ENCODE peak calls at places on chromosome 19, in seven cellular contexts. One of them, this sample, is unnamed.

GRCh38 chr19:50478901-50479715 is 2.5 kb upstream of the GARIN5A start:
- DNase-seq in AG04450: no peak
- DNase-seq in psoas muscle: no peak
- DNase-seq in cardiac muscle cell: peak
- DNase-seq in brain microvascular endothelial cell: peak
- DNase-seq in body of pancreas: no peak
- DNase-seq in IMR-90: peak
- DNase-seq in this sample: peak

GRCh38 chr19:43950834-43951626 is at the start of gene ZNF221:
- DNase-seq in AG04450: peak
- DNase-seq in psoas muscle: peak
- DNase-seq in cardiac muscle cell: peak
- DNase-seq in brain microvascular endothelial cell: peak
- DNase-seq in body of pancreas: peak
- DNase-seq in IMR-90: peak
- DNase-seq in this sample: peak

GRCh38 chr19:8935460-8935859 is 74.7 kb downstream of the MUC16 start:
- DNase-seq in AG04450: no peak
- DNase-seq in psoas muscle: no peak
- DNase-seq in cardiac muscle cell: no peak
- DNase-seq in brain microvascular endothelial cell: peak
- DNase-seq in body of pancreas: no peak
- DNase-seq in IMR-90: no peak
- DNase-seq in this sample: no peak

GRCh38 chr19:3208317-3209207 is 15.9 kb upstream of the CELF5 start:
- DNase-seq in AG04450: no peak
- DNase-seq in psoas muscle: no peak
- DNase-seq in cardiac muscle cell: no peak
- DNase-seq in brain microvascular endothelial cell: no peak
- DNase-seq in body of pancreas: no peak
- DNase-seq in IMR-90: no peak
- DNase-seq in this sample: no peak

GRCh38 chr19:1374250-1374577 is 9.5 kb upstream of the NDUFS7 start:
- DNase-seq in AG04450: no peak
- DNase-seq in psoas muscle: no peak
- DNase-seq in cardiac muscle cell: no peak
- DNase-seq in brain microvascular endothelial cell: no peak
- DNase-seq in body of pancreas: no peak
- DNase-seq in IMR-90: no peak
- DNase-seq in this sample: no peak

GRCh38 chr19:8423821-8424223 is 10.7 kb downstream of the MARCHF2 start:
- DNase-seq in AG04450: peak
- DNase-seq in psoas muscle: peak
- DNase-seq in cardiac muscle cell: peak
- DNase-seq in brain microvascular endothelial cell: peak
- DNase-seq in body of pancreas: peak
- DNase-seq in IMR-90: peak
- DNase-seq in this sample: no peak

GRCh38 chr19:45953676-45954075 is 20.0 kb downstream of the NOVA2 start:
- DNase-seq in AG04450: no peak
- DNase-seq in psoas muscle: no peak
- DNase-seq in cardiac muscle cell: no peak
- DNase-seq in brain microvascular endothelial cell: no peak
- DNase-seq in body of pancreas: no peak
- DNase-seq in IMR-90: no peak
- DNase-seq in this sample: no peak

GRCh38 chr19:40982594-40983101 is 8.4 kb upstream of the CYP2B6 start:
- DNase-seq in AG04450: no peak
- DNase-seq in psoas muscle: no peak
- DNase-seq in cardiac muscle cell: peak
- DNase-seq in brain microvascular endothelial cell: no peak
- DNase-seq in body of pancreas: no peak
- DNase-seq in IMR-90: peak
- DNase-seq in this sample: no peak

GRCh38 chr19:8577247-8577646 is at the start of gene MYO1F:
- DNase-seq in AG04450: no peak
- DNase-seq in psoas muscle: peak
- DNase-seq in cardiac muscle cell: no peak
- DNase-seq in brain microvascular endothelial cell: no peak
- DNase-seq in body of pancreas: no peak
- DNase-seq in IMR-90: no peak
- DNase-seq in this sample: no peak

GRCh38 chr19:19485998-19486290 is 29.4 kb downstream of the TSSK6 start:
- DNase-seq in AG04450: no peak
- DNase-seq in psoas muscle: no peak
- DNase-seq in cardiac muscle cell: no peak
- DNase-seq in brain microvascular endothelial cell: no peak
- DNase-seq in body of pancreas: no peak
- DNase-seq in IMR-90: no peak
- DNase-seq in this sample: no peak

GRCh38 chr19:8965887-8966286 is 44.3 kb downstream of the MUC16 start:
- DNase-seq in AG04450: no peak
- DNase-seq in psoas muscle: no peak
- DNase-seq in cardiac muscle cell: no peak
- DNase-seq in brain microvascular endothelial cell: no peak
- DNase-seq in body of pancreas: no peak
- DNase-seq in IMR-90: no peak
- DNase-seq in this sample: no peak

GRCh38 chr19:45164577-45165335 is 4.0 kb upstream of the NKPD1 start:
- DNase-seq in AG04450: no peak
- DNase-seq in psoas muscle: peak
- DNase-seq in cardiac muscle cell: peak
- DNase-seq in brain microvascular endothelial cell: peak
- DNase-seq in body of pancreas: peak
- DNase-seq in IMR-90: peak
- DNase-seq in this sample: peak

GRCh38 chr19:22945560-22945959 is 57.4 kb downstream of the ZNF728 start:
- DNase-seq in AG04450: no peak
- DNase-seq in psoas muscle: no peak
- DNase-seq in cardiac muscle cell: peak
- DNase-seq in brain microvascular endothelial cell: no peak
- DNase-seq in body of pancreas: no peak
- DNase-seq in IMR-90: peak
- DNase-seq in this sample: no peak

GRCh38 chr19:4911786-4912672 is 2.7 kb downstream of the UHRF1 start:
- DNase-seq in AG04450: peak
- DNase-seq in psoas muscle: peak
- DNase-seq in cardiac muscle cell: peak
- DNase-seq in brain microvascular endothelial cell: peak
- DNase-seq in body of pancreas: peak
- DNase-seq in IMR-90: peak
- DNase-seq in this sample: peak

GRCh38 chr19:4909172-4909896 is at the start of gene UHRF1:
- DNase-seq in AG04450: no peak
- DNase-seq in psoas muscle: no peak
- DNase-seq in cardiac muscle cell: no peak
- DNase-seq in brain microvascular endothelial cell: no peak
- DNase-seq in body of pancreas: no peak
- DNase-seq in IMR-90: no peak
- DNase-seq in this sample: peak

GRCh38 chr19:4909897-4910593 is 744 bp downstream of the UHRF1 start:
- DNase-seq in AG04450: peak
- DNase-seq in psoas muscle: peak
- DNase-seq in cardiac muscle cell: peak
- DNase-seq in brain microvascular endothelial cell: peak
- DNase-seq in body of pancreas: peak
- DNase-seq in IMR-90: peak
- DNase-seq in this sample: peak

GRCh38 chr19:4911314-4911713 is 2.0 kb downstream of the UHRF1 start:
- DNase-seq in AG04450: no peak
- DNase-seq in psoas muscle: no peak
- DNase-seq in cardiac muscle cell: peak
- DNase-seq in brain microvascular endothelial cell: peak
- DNase-seq in body of pancreas: no peak
- DNase-seq in IMR-90: peak
- DNase-seq in this sample: no peak

DNA sequence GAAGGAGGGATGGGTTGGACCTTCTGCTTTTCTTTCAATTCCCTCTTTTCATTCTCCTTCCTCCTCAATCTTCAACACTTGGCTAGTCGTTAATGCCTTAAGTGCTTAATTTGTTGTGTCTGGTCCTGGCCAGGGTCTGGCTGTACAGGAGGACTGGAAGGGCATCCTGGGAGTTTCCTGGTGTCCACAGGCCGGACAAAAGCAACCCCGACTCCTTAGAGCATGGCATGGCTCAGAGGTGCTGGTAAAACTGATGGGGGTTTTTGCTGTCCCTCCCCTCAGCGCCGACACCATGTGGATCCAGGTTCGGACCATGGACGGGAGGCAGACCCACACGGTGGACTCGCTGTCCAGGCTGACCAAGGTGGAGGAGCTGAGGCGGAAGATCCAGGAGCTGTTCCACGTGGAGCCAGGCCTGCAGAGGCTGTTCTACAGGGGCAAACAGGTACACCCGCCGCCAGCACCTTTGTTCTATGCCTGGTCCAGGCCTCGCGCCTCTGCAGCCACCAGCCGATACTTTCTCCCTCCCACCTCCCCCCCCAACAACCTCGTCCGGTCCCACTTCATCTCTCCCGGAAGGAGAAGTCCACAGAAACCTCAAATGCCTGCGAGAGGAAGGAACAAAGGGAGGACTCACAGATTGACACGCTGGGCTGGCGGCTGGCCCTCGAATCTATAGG is 1.4 kb downstream of the UHRF1 start:
- DNase-seq in AG04450: no peak
- DNase-seq in psoas muscle: peak
- DNase-seq in cardiac muscle cell: peak
- DNase-seq in brain microvascular endothelial cell: peak
- DNase-seq in body of pancreas: no peak
- DNase-seq in IMR-90: peak
- DNase-seq in this sample: no peak
- H3K4me3 ChIP-seq in AG04450: peak
- H3K4me3 ChIP-seq in psoas muscle: peak
- H3K4me3 ChIP-seq in cardiac muscle cell: peak
- H3K4me3 ChIP-seq in brain microvascular endothelial cell: peak
- H3K4me3 ChIP-seq in body of pancreas: no peak
- H3K4me3 ChIP-seq in IMR-90: peak
- H3K4me3 ChIP-seq in this sample: peak

GRCh38 chr19:13841339-13842293 is 35.3 kb upstream of the NANOS3 start:
- DNase-seq in AG04450: no peak
- DNase-seq in psoas muscle: peak
- DNase-seq in cardiac muscle cell: peak
- DNase-seq in brain microvascular endothelial cell: no peak
- DNase-seq in body of pancreas: peak
- DNase-seq in IMR-90: no peak
- DNase-seq in this sample: no peak

GRCh38 chr19:13844130-13844631 is 32.8 kb upstream of the NANOS3 start:
- DNase-seq in AG04450: no peak
- DNase-seq in psoas muscle: no peak
- DNase-seq in cardiac muscle cell: no peak
- DNase-seq in brain microvascular endothelial cell: no peak
- DNase-seq in body of pancreas: no peak
- DNase-seq in IMR-90: no peak
- DNase-seq in this sample: no peak

GRCh38 chr19:13840751-13841338 is 36.1 kb upstream of the NANOS3 start:
- DNase-seq in AG04450: no peak
- DNase-seq in psoas muscle: no peak
- DNase-seq in cardiac muscle cell: no peak
- DNase-seq in brain microvascular endothelial cell: no peak
- DNase-seq in body of pancreas: no peak
- DNase-seq in IMR-90: no peak
- DNase-seq in this sample: no peak

GRCh38 chr19:13843104-13843921 is 33.6 kb upstream of the NANOS3 start:
- DNase-seq in AG04450: no peak
- DNase-seq in psoas muscle: peak
- DNase-seq in cardiac muscle cell: peak
- DNase-seq in brain microvascular endothelial cell: no peak
- DNase-seq in body of pancreas: peak
- DNase-seq in IMR-90: peak
- DNase-seq in this sample: peak

GRCh38 chr19:13842294-13843103 is 34.4 kb upstream of the NANOS3 start:
- DNase-seq in AG04450: no peak
- DNase-seq in psoas muscle: peak
- DNase-seq in cardiac muscle cell: peak
- DNase-seq in brain microvascular endothelial cell: no peak
- DNase-seq in body of pancreas: peak
- DNase-seq in IMR-90: peak
- DNase-seq in this sample: peak
- TF ChIP-seq CTCF in AG04450: no peak
- TF ChIP-seq CTCF in psoas muscle: no peak
- TF ChIP-seq CTCF in cardiac muscle cell: no peak
- TF ChIP-seq CTCF in brain microvascular endothelial cell: no peak
- TF ChIP-seq CTCF in body of pancreas: peak
- TF ChIP-seq CTCF in IMR-90: no peak
- TF ChIP-seq CTCF in this sample: peak

DNA sequence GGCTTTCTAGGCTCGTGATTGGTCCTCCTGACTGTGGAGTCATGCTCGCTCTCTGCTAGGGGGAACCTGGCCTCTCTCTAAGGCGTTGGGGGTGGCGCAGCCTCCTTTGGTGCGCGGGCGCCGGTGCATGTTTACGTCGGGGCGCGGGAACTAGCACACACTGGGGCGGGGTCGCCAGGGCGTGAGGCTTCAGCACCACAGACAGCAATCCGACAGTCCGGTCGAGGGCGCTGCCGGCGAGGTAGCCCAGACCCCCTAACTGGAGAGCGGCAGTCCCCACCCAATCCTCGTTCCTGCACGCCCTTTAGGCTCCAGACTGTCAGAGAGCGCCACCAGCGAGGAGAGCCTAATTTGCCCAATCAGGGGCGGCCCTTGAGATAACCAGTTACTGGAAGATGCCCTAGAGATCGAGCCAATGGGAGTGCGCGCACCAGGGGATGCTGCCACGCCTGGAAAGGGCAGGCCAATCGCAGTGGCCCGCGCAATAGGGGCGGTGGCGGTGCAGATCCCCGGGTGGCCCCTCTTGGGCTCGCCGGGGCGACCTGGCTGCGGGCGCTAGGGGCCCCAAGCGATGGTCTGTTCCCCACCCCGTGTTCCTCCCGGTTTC is 1.0 kb upstream of the ELAVL3 start:
- DNase-seq in AG04450: peak
- DNase-seq in psoas muscle: peak
- DNase-seq in cardiac muscle cell: peak
- DNase-seq in brain microvascular endothelial cell: peak
- DNase-seq in body of pancreas: peak
- DNase-seq in IMR-90: peak
- DNase-seq in this sample: peak
- H3K4me3 ChIP-seq in AG04450: peak
- H3K4me3 ChIP-seq in psoas muscle: peak
- H3K4me3 ChIP-seq in cardiac muscle cell: peak
- H3K4me3 ChIP-seq in brain microvascular endothelial cell: peak
- H3K4me3 ChIP-seq in body of pancreas: no peak
- H3K4me3 ChIP-seq in IMR-90: peak
- H3K4me3 ChIP-seq in this sample: peak

GRCh38 chr19:5355693-5356092 is 15.1 kb upstream of the PTPRS start:
- DNase-seq in AG04450: no peak
- DNase-seq in psoas muscle: no peak
- DNase-seq in cardiac muscle cell: no peak
- DNase-seq in brain microvascular endothelial cell: no peak
- DNase-seq in body of pancreas: no peak
- DNase-seq in IMR-90: no peak
- DNase-seq in this sample: no peak
- TF ChIP-seq CTCF in AG04450: no peak
- TF ChIP-seq CTCF in psoas muscle: no peak
- TF ChIP-seq CTCF in cardiac muscle cell: no peak
- TF ChIP-seq CTCF in brain microvascular endothelial cell: no peak
- TF ChIP-seq CTCF in body of pancreas: no peak
- TF ChIP-seq CTCF in IMR-90: no peak
- TF ChIP-seq CTCF in this sample: no peak

GRCh38 chr19:53037101-53038097 is 7.1 kb upstream of the ERVV-2 start:
- DNase-seq in AG04450: no peak
- DNase-seq in psoas muscle: no peak
- DNase-seq in cardiac muscle cell: peak
- DNase-seq in brain microvascular endothelial cell: peak
- DNase-seq in body of pancreas: peak
- DNase-seq in IMR-90: peak
- DNase-seq in this sample: peak
- H3K4me3 ChIP-seq in AG04450: peak
- H3K4me3 ChIP-seq in psoas muscle: peak
- H3K4me3 ChIP-seq in cardiac muscle cell: peak
- H3K4me3 ChIP-seq in brain microvascular endothelial cell: peak
- H3K4me3 ChIP-seq in body of pancreas: no peak
- H3K4me3 ChIP-seq in IMR-90: peak
- H3K4me3 ChIP-seq in this sample: peak

GRCh38 chr19:21590868-21591267 is 85.5 kb downstream of the ZNF429 start:
- DNase-seq in AG04450: no peak
- DNase-seq in psoas muscle: no peak
- DNase-seq in cardiac muscle cell: no peak
- DNase-seq in brain microvascular endothelial cell: no peak
- DNase-seq in body of pancreas: no peak
- DNase-seq in IMR-90: no peak
- DNase-seq in this sample: no peak
- TF ChIP-seq CTCF in AG04450: no peak
- TF ChIP-seq CTCF in psoas muscle: no peak
- TF ChIP-seq CTCF in cardiac muscle cell: no peak
- TF ChIP-seq CTCF in brain microvascular endothelial cell: no peak
- TF ChIP-seq CTCF in body of pancreas: no peak
- TF ChIP-seq CTCF in IMR-90: no peak
- TF ChIP-seq CTCF in this sample: no peak

This sample was measured in WERI-Rb-1.